ENCODE peak calls at places on chromosomes 2 and 18, in five cellular contexts. T, E, U, X and A are unnamed samples.

GRCh38 chr2:59025157-59025757 is 784.1 kb upstream of the FANCL start:
- DNase-seq in U (no peak), T (no peak), E (peak), X (no peak), A (peak)

GRCh38 chr2:78416625-78417300 is 608.7 kb upstream of the REG3G start:
- DNase-seq in T (no peak), U (no peak), X (no peak), E (no peak), A (no peak)

GRCh38 chr18:45227004-45227403 is 388.3 kb upstream of the SLC14A2 start:
- DNase-seq in X (no peak), E (no peak), U (no peak), T (no peak), A (no peak)

GRCh38 chr2:159903404-159904126 is 105.6 kb upstream of the CD302 start:
- DNase-seq in T (no peak), X (no peak), U (no peak), E (no peak), A (no peak)

GRCh38 chr2:143937563-143938346 is 582.2 kb downstream of the ZEB2 start:
- DNase-seq in E (peak), X (no peak), T (no peak), U (no peak), A (no peak)

GRCh38 chr2:214450118-214450894 is 39.5 kb downstream of the VWC2L start:
- DNase-seq in E (peak), T (no peak), U (no peak), X (no peak), A (no peak)

GRCh38 chr2:150472122-150472899 is 15.2 kb downstream of the RND3 start:
- DNase-seq in E (no peak), X (no peak), T (peak), U (no peak), A (no peak)

GRCh38 chr18:22355598-22355997 is 62.1 kb downstream of the CTAGE1 start:
- DNase-seq in E (no peak), X (no peak), T (no peak), U (no peak), A (no peak)

GRCh38 chr2:8217366-8218125 is 464.3 kb upstream of the ID2 start:
- DNase-seq in U (no peak), X (no peak), T (no peak), E (no peak), A (no peak)

GRCh38 chr18:37282386-37283037 is 283.1 kb downstream of the CELF4 start:
- DNase-seq in U (no peak), T (no peak), E (peak), X (no peak), A (no peak)

GRCh38 chr2:37851828-37852584 is 73.1 kb upstream of the RMDN2 start:
- DNase-seq in T (no peak), U (no peak), X (no peak), E (no peak), A (no peak)

GRCh38 chr2:29766191-29766590 is 155.2 kb downstream of the ALK start:
- DNase-seq in T (no peak), X (no peak), E (no peak), U (no peak), A (no peak)

GRCh38 chr18:55334875-55335274 is 253.1 kb downstream of the TCF4 start:
- DNase-seq in X (peak), E (no peak), U (no peak), T (no peak), A (no peak)